ENCODE peak calls at places on chromosomes 3 and 15, in ten cellular contexts. One of them, this sample, is unnamed. For H4K20me1, the result is how much of the 10 kb centered on the place peaks cover.

GRCh38 chr3:141795719-141796435 is 32.7 kb downstream of the GRK7 start:
- DNase-seq in IMR-90: no peak
- DNase-seq in HCT116: no peak
- DNase-seq in mammary epithelial cell: no peak
- DNase-seq in endothelial cell of umbilical vein: no peak
- DNase-seq in K562: no peak
- DNase-seq in DND-41: peak
- DNase-seq in OCI-LY7: no peak
- DNase-seq in fibroblast of lung: peak
- DNase-seq in neural progenitor cell: peak
- DNase-seq in this sample: no peak

GRCh38 chr3:194104041-194104751 is 31.8 kb upstream of the HES1 start:
- DNase-seq in endothelial cell of umbilical vein: no peak
- DNase-seq in HCT116: no peak
- DNase-seq in IMR-90: no peak
- DNase-seq in K562: no peak
- DNase-seq in OCI-LY7: peak
- DNase-seq in neural progenitor cell: peak
- DNase-seq in mammary epithelial cell: no peak
- DNase-seq in DND-41: peak
- DNase-seq in fibroblast of lung: no peak
- DNase-seq in this sample: no peak

GRCh38 chr3:143150979-143151726 is 31.6 kb downstream of the CHST2 start:
- DNase-seq in fibroblast of lung: no peak
- DNase-seq in HCT116: no peak
- DNase-seq in mammary epithelial cell: no peak
- DNase-seq in neural progenitor cell: no peak
- DNase-seq in OCI-LY7: no peak
- DNase-seq in K562: no peak
- DNase-seq in IMR-90: no peak
- DNase-seq in DND-41: no peak
- DNase-seq in endothelial cell of umbilical vein: no peak
- DNase-seq in this sample: no peak

GRCh38 chr3:154931484-154931883 is 148.6 kb upstream of the MME start:
- DNase-seq in endothelial cell of umbilical vein: no peak
- DNase-seq in HCT116: no peak
- DNase-seq in IMR-90: peak
- DNase-seq in neural progenitor cell: no peak
- DNase-seq in DND-41: no peak
- DNase-seq in OCI-LY7: no peak
- DNase-seq in fibroblast of lung: peak
- DNase-seq in mammary epithelial cell: peak
- DNase-seq in K562: no peak
- DNase-seq in this sample: no peak

GRCh38 chr3:123725652-123726400 is 141.0 kb upstream of the HACD2 start:
- DNase-seq in HCT116: no peak
- DNase-seq in IMR-90: no peak
- DNase-seq in K562: no peak
- DNase-seq in neural progenitor cell: no peak
- DNase-seq in mammary epithelial cell: no peak
- DNase-seq in endothelial cell of umbilical vein: no peak
- DNase-seq in DND-41: no peak
- DNase-seq in OCI-LY7: no peak
- DNase-seq in fibroblast of lung: no peak
- DNase-seq in this sample: no peak

GRCh38 chr3:152444029-152444641 is 175.4 kb downstream of the MBNL1 start:
- DNase-seq in DND-41: no peak
- DNase-seq in neural progenitor cell: peak
- DNase-seq in K562: peak
- DNase-seq in HCT116: peak
- DNase-seq in fibroblast of lung: peak
- DNase-seq in mammary epithelial cell: peak
- DNase-seq in OCI-LY7: peak
- DNase-seq in endothelial cell of umbilical vein: peak
- DNase-seq in IMR-90: peak
- DNase-seq in this sample: peak

GRCh38 chr15:31858026-31858425 is 172.3 kb upstream of the CHRNA7 start:
- DNase-seq in endothelial cell of umbilical vein: no peak
- DNase-seq in HCT116: no peak
- DNase-seq in IMR-90: no peak
- DNase-seq in K562: no peak
- DNase-seq in OCI-LY7: no peak
- DNase-seq in neural progenitor cell: no peak
- DNase-seq in DND-41: no peak
- DNase-seq in mammary epithelial cell: no peak
- DNase-seq in fibroblast of lung: no peak
- DNase-seq in this sample: no peak

GRCh38 chr15:72227720-72228119 is 3.3 kb downstream of the PKM start:
- DNase-seq in fibroblast of lung: no peak
- DNase-seq in mammary epithelial cell: no peak
- DNase-seq in neural progenitor cell: no peak
- DNase-seq in DND-41: no peak
- DNase-seq in K562: no peak
- DNase-seq in endothelial cell of umbilical vein: no peak
- DNase-seq in HCT116: no peak
- DNase-seq in OCI-LY7: no peak
- DNase-seq in IMR-90: no peak
- DNase-seq in this sample: no peak

GRCh38 chr3:109977903-109978302 is 640.6 kb upstream of the DPPA4 start:
- DNase-seq in DND-41: no peak
- DNase-seq in endothelial cell of umbilical vein: no peak
- DNase-seq in HCT116: no peak
- DNase-seq in neural progenitor cell: no peak
- DNase-seq in IMR-90: no peak
- DNase-seq in mammary epithelial cell: no peak
- DNase-seq in K562: no peak
- DNase-seq in OCI-LY7: no peak
- DNase-seq in fibroblast of lung: no peak
- DNase-seq in this sample: no peak

GRCh38 chr15:85597155-85597815 is 197.4 kb downstream of the KLHL25 start:
- DNase-seq in HCT116: no peak
- DNase-seq in fibroblast of lung: no peak
- DNase-seq in mammary epithelial cell: no peak
- DNase-seq in K562: no peak
- DNase-seq in OCI-LY7: no peak
- DNase-seq in endothelial cell of umbilical vein: no peak
- DNase-seq in IMR-90: no peak
- DNase-seq in DND-41: peak
- DNase-seq in neural progenitor cell: no peak
- DNase-seq in this sample: no peak

GRCh38 chr15:68314563-68314962 is 37.0 kb downstream of the FEM1B start:
- DNase-seq in DND-41: no peak
- DNase-seq in endothelial cell of umbilical vein: no peak
- DNase-seq in fibroblast of lung: peak
- DNase-seq in IMR-90: peak
- DNase-seq in OCI-LY7: no peak
- DNase-seq in neural progenitor cell: no peak
- DNase-seq in K562: no peak
- DNase-seq in HCT116: no peak
- DNase-seq in mammary epithelial cell: no peak
- DNase-seq in this sample: peak

GRCh38 chr3:142602630-142603339 is 6.6 kb downstream of the PLS1 start:
- DNase-seq in neural progenitor cell: no peak
- DNase-seq in IMR-90: no peak
- DNase-seq in endothelial cell of umbilical vein: no peak
- DNase-seq in fibroblast of lung: no peak
- DNase-seq in OCI-LY7: no peak
- DNase-seq in DND-41: no peak
- DNase-seq in mammary epithelial cell: no peak
- DNase-seq in HCT116: no peak
- DNase-seq in K562: no peak
- DNase-seq in this sample: no peak

GRCh38 chr15:73258271-73259108 is 110.3 kb downstream of the HCN4 start:
- DNase-seq in K562: no peak
- DNase-seq in OCI-LY7: no peak
- DNase-seq in mammary epithelial cell: no peak
- DNase-seq in DND-41: no peak
- DNase-seq in neural progenitor cell: peak
- DNase-seq in fibroblast of lung: no peak
- DNase-seq in IMR-90: no peak
- DNase-seq in HCT116: no peak
- DNase-seq in endothelial cell of umbilical vein: no peak
- DNase-seq in this sample: no peak

GRCh38 chr15:101162701-101163483 is 89.0 kb downstream of the CHSY1 start:
- DNase-seq in OCI-LY7: no peak
- DNase-seq in IMR-90: no peak
- DNase-seq in K562: no peak
- DNase-seq in fibroblast of lung: no peak
- DNase-seq in mammary epithelial cell: no peak
- DNase-seq in DND-41: no peak
- DNase-seq in HCT116: no peak
- DNase-seq in neural progenitor cell: no peak
- DNase-seq in endothelial cell of umbilical vein: no peak
- DNase-seq in this sample: no peak

GRCh38 chr3:157152930-157153329 is 7.0 kb downstream of the CCNL1 start:
- DNase-seq in HCT116: no peak
- DNase-seq in K562: no peak
- DNase-seq in mammary epithelial cell: no peak
- DNase-seq in IMR-90: no peak
- DNase-seq in endothelial cell of umbilical vein: no peak
- DNase-seq in OCI-LY7: no peak
- DNase-seq in DND-41: no peak
- DNase-seq in neural progenitor cell: no peak
- DNase-seq in fibroblast of lung: no peak
- DNase-seq in this sample: no peak
- H3K4me3 ChIP-seq in HCT116: no peak
- H3K4me3 ChIP-seq in K562: no peak
- H3K4me3 ChIP-seq in mammary epithelial cell: no peak
- H3K4me3 ChIP-seq in IMR-90: no peak
- H3K4me3 ChIP-seq in endothelial cell of umbilical vein: no peak
- H3K4me3 ChIP-seq in OCI-LY7: no peak
- H3K4me3 ChIP-seq in DND-41: no peak
- H3K4me3 ChIP-seq in neural progenitor cell: no peak
- H3K4me3 ChIP-seq in fibroblast of lung: no peak
- H3K4me3 ChIP-seq in this sample: no peak

DNA sequence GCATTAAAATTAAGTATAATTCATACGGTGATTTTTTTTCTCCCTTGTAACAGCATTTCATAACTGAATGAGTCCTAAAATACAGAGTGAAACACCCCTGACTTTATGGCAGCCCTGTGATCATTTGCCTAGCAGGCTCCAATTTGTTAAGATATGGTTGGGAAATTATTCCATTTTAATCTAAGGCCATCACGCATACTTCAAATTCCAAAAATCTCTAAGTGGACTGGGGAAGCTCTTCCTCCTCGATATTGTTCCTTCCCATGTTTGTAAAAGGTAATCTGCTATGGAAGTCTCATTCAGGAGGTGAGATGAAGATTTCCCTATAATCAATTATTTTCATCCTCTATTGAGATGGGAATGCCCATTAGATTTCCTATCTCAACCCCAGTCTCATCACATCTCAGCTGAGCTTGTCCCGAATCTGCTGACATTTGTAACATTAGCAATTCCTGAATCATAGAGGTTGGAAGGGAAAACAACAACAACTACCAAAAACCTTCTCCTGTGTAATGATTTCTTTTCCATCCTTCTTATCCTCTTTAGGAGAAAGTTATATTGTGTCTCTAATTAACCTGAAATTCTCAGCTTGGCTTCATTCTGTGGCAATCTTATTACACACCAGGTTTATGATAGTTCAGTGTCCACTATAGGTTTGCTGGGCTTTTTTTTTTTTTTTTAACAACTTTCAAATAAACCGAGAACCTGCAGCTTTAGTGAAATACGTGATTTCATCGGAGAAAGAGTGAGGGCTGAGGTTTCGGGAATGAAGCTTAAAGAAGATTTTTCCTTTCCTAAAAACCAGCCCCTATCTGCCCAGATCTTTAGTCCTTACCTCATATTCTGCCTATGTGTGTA is 2.2 kb upstream of the NR2F2 start:
- DNase-seq in DND-41: no peak
- DNase-seq in K562: no peak
- DNase-seq in neural progenitor cell: no peak
- DNase-seq in mammary epithelial cell: no peak
- DNase-seq in IMR-90: no peak
- DNase-seq in fibroblast of lung: peak
- DNase-seq in HCT116: no peak
- DNase-seq in OCI-LY7: no peak
- DNase-seq in endothelial cell of umbilical vein: peak
- DNase-seq in this sample: peak
- H4K20me1 ChIP-seq in DND-41: under half
- H4K20me1 ChIP-seq in K562: under half
- H4K20me1 ChIP-seq in neural progenitor cell: under half
- H4K20me1 ChIP-seq in mammary epithelial cell: under half
- H4K20me1 ChIP-seq in IMR-90: under half
- H4K20me1 ChIP-seq in fibroblast of lung: under half
- H4K20me1 ChIP-seq in HCT116: under half
- H4K20me1 ChIP-seq in OCI-LY7: under half
- H4K20me1 ChIP-seq in endothelial cell of umbilical vein: under half
- H4K20me1 ChIP-seq in this sample: under half

GRCh38 chr3:150703756-150704344 is at the start of gene ERICH6:
- DNase-seq in fibroblast of lung: peak
- DNase-seq in mammary epithelial cell: peak
- DNase-seq in endothelial cell of umbilical vein: peak
- DNase-seq in DND-41: peak
- DNase-seq in OCI-LY7: peak
- DNase-seq in HCT116: peak
- DNase-seq in K562: peak
- DNase-seq in IMR-90: peak
- DNase-seq in neural progenitor cell: peak
- DNase-seq in this sample: peak
- TF ChIP-seq CTCF in fibroblast of lung: peak
- TF ChIP-seq CTCF in mammary epithelial cell: peak
- TF ChIP-seq CTCF in endothelial cell of umbilical vein: peak
- TF ChIP-seq CTCF in DND-41: no peak
- TF ChIP-seq CTCF in OCI-LY7: peak
- TF ChIP-seq CTCF in HCT116: no peak
- TF ChIP-seq CTCF in K562: no peak
- TF ChIP-seq CTCF in IMR-90: peak
- TF ChIP-seq CTCF in neural progenitor cell: peak
- TF ChIP-seq CTCF in this sample: no peak

DNA sequence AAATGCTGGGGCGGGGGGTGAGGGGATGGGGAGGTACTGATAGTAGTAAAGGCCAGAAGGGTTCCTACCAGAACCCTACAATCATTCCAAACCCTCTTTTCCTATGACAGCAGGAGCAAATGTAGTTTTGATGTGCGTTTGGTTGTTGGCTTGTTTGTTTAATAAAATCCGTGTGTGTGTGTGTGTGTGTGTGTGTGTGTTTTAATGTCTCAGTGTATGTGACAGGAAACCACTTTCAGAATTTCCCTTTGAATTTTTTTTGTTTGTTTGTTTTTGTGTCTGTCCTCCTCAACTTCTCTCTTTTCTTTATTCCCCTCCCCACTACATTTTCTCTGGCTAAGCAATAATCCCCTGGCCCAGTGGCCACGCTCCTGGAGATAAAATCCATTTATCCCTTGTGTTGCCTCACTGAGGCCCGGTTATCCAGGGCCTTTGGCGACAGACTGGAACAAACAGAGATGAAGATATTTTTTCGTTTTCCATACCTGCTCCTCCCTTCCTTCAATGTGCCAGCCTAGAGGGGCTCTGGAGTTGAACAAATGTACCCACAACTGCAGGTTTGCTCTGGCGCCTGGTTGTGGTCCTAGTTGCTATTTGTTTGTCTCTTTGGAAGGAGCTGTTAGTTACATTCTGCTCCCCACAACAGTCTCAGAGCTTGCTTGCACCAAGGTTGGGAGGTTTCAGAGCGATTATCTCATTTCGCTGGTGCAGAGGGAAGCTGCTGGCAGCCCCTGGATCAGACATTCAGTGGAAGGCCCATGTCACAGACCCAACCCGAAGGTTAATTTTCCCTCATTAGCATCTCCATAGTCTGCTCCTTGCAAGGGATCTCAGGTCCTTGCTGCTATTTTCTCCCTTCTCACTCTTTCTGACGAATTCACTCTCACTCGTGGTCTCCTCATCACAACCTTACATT is 17.9 kb downstream of the NR2F2 start:
- DNase-seq in K562: no peak
- DNase-seq in OCI-LY7: no peak
- DNase-seq in HCT116: no peak
- DNase-seq in IMR-90: no peak
- DNase-seq in endothelial cell of umbilical vein: peak
- DNase-seq in DND-41: no peak
- DNase-seq in fibroblast of lung: peak
- DNase-seq in mammary epithelial cell: no peak
- DNase-seq in neural progenitor cell: peak
- DNase-seq in this sample: no peak
- H3K4me3 ChIP-seq in K562: no peak
- H3K4me3 ChIP-seq in OCI-LY7: no peak
- H3K4me3 ChIP-seq in HCT116: no peak
- H3K4me3 ChIP-seq in IMR-90: no peak
- H3K4me3 ChIP-seq in endothelial cell of umbilical vein: no peak
- H3K4me3 ChIP-seq in DND-41: no peak
- H3K4me3 ChIP-seq in fibroblast of lung: no peak
- H3K4me3 ChIP-seq in mammary epithelial cell: no peak
- H3K4me3 ChIP-seq in neural progenitor cell: peak
- H3K4me3 ChIP-seq in this sample: peak